ENCODE peak calls at places on chromosome 18, in ten cellular contexts. M is stomach, T is adrenal gland, Q is thoracic aorta, W is sigmoid colon, Y is kidney, I is heart right ventricle, U is DND-41, B is right atrium auricular region, Z is heart left ventricle. J is an unnamed sample.

GRCh38 chr18:57925706-57926105 is 118.3 kb upstream of the NEDD4L start:
- DNase-seq in Q (no peak), M (no peak), Z (no peak), U (no peak), Y (no peak), I (no peak), W (no peak), T (no peak), B (no peak), J (no peak)

GRCh38 chr18:23743733-23744333 is 54.6 kb downstream of the LAMA3 start:
- DNase-seq in Z (no peak), I (no peak), T (no peak), Y (no peak), Q (no peak), U (no peak), M (no peak), B (no peak), W (no peak), J (no peak)

GRCh38 chr18:29838556-29838955 is 1204.0 kb downstream of the DSC3 start:
- DNase-seq in M (no peak), W (no peak), I (no peak), B (no peak), U (no peak), Y (no peak), T (no peak), Q (no peak), Z (no peak), J (no peak)

GRCh38 chr18:34767601-34768027 is 57.5 kb downstream of the DTNA start:
- DNase-seq in M (no peak), U (no peak), T (no peak), B (no peak), W (no peak), I (no peak), Z (no peak), Q (no peak), Y (no peak), J (no peak)

GRCh38 chr18:31066267-31066666 is 23.7 kb upstream of the DSC3 start:
- DNase-seq in Z (no peak), Q (no peak), I (no peak), Y (no peak), B (no peak), M (no peak), T (no peak), U (no peak), W (no peak), J (no peak)

GRCh38 chr18:8044004-8044403 is 476.9 kb downstream of the PTPRM start:
- DNase-seq in B (no peak), W (no peak), Y (no peak), I (no peak), M (no peak), Z (no peak), U (no peak), T (no peak), Q (no peak), J (no peak)

GRCh38 chr18:3593381-3593903 is 143.5 kb downstream of the TGIF1 start:
- DNase-seq in B (peak; percentile 71), I (no peak), M (no peak), T (peak; percentile 52), W (no peak), Q (no peak), Z (no peak), Y (no peak), U (no peak), J (no peak)

GRCh38 chr18:766550-766860 is 45.5 kb downstream of the YES1 start:
- DNase-seq in Q (no peak), B (no peak), M (no peak), U (no peak), Y (no peak), T (no peak), Z (no peak), W (no peak), I (no peak), J (no peak)

GRCh38 chr18:23077493-23078256 is 57.6 kb upstream of the CABLES1 start:
- DNase-seq in M (peak; percentile 50), U (no peak), T (no peak), W (no peak), Z (no peak), B (no peak), Q (no peak), I (no peak), Y (peak; percentile 23), J (no peak)

GRCh38 chr18:40096675-40097074 is 1858.4 kb upstream of the PIK3C3 start:
- DNase-seq in Z (no peak), Q (no peak), M (no peak), T (no peak), W (no peak), B (no peak), I (no peak), Y (no peak), U (no peak), J (no peak)

GRCh38 chr18:35239314-35239713 is 1.5 kb upstream of the ZNF397 start:
- DNase-seq in U (no peak), Z (no peak), Y (no peak), Q (no peak), W (no peak), T (no peak), B (no peak), M (no peak), I (no peak), J (no peak)

GRCh38 chr18:27075828-27076227 is 109.3 kb downstream of the CHST9 start:
- DNase-seq in I (no peak), U (no peak), Y (no peak), M (no peak), Z (no peak), B (no peak), W (no peak), Q (no peak), T (no peak), J (no peak)

GRCh38 chr18:44807766-44808165 is 127.1 kb downstream of the SETBP1 start:
- DNase-seq in W (no peak), U (no peak), Z (no peak), Y (no peak), Q (no peak), I (no peak), B (no peak), T (no peak), M (no peak), J (no peak)
- H3K4me1 ChIP-seq in W (peaks cover 3% of the 10 kb centered on the region), U (no peaks in the 10 kb centered on the region), Z (peaks cover 9% of the 10 kb centered on the region), Y (peaks cover 37% of the 10 kb centered on the region), Q (peaks cover 48% of the 10 kb centered on the region), I (peaks cover under 1% of the 10 kb centered on the region), B (peaks cover 14% of the 10 kb centered on the region), T (peaks cover 7% of the 10 kb centered on the region), M (peaks cover 54% of the 10 kb centered on the region), J (peaks cover 7% of the 10 kb centered on the region)

GRCh38 chr18:24875286-24875685 is 414.8 kb downstream of the HRH4 start:
- DNase-seq in M (no peak), Z (no peak), T (no peak), W (no peak), U (no peak), Y (no peak), B (no peak), Q (no peak), I (no peak), J (no peak)

GRCh38 chr18:24876266-24876665 is 415.8 kb downstream of the HRH4 start:
- DNase-seq in Y (no peak), Q (no peak), Z (no peak), W (no peak), T (no peak), B (no peak), M (no peak), I (no peak), U (no peak), J (no peak)

GRCh38 chr18:24875761-24876160 is 415.3 kb downstream of the HRH4 start:
- DNase-seq in M (no peak), T (no peak), I (no peak), Z (no peak), Y (no peak), U (no peak), B (no peak), Q (no peak), W (no peak), J (no peak)

DNA sequence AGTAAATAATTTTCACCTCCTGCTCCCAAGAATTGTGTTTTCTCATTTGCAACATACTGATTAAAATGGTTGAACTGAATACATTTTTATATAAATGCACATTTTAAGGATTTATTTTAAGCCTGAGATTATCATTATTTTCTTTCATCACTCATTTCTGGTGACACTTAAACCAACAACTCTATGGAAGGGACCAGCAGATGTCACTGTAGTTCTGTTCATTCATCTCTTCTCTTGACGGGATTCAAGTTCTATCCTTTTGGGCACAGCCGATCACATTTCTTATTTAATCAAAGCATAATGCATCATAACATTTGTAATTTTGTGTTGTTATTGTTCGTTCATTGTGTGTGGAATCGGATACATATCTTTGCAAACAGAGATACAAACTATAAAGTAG is 417.9 kb downstream of the HRH4 start:
- DNase-seq in Q (no peak), T (peak; percentile 20), I (peak; percentile 39), W (no peak), B (no peak), Y (no peak), Z (no peak), M (no peak), U (no peak), J (no peak)
- TF ChIP-seq CTCF in Q (peak; percentile 28), T (peak; percentile 75), I (peak; percentile 26), W (peak; percentile 22), B (peak; percentile 50), Y (peak; percentile 29), Z (peak; percentile 47), M (peak; percentile 30), U (peak; percentile 43), J (no peak)

GRCh38 chr18:13585379-13586153 is 140.8 kb downstream of the FAM210A start:
- DNase-seq in Q (no peak), M (no peak), T (no peak), Y (no peak), I (no peak), U (no peak), W (no peak), B (peak; percentile 7), Z (no peak), J (no peak)
- H3K27ac ChIP-seq in Q (no peak overlapping the region), M (no peak overlapping the region), T (peak overlapping the region; percentile 9), Y (no peak overlapping the region), I (no peak overlapping the region), U (no peak overlapping the region), W (no peak overlapping the region), B (peak overlapping the region; percentile 73), Z (no peak overlapping the region), J (peak overlapping the region; percentile 37)

GRCh38 chr18:62899534-62899933 is 184.2 kb downstream of the PHLPP1 start:
- DNase-seq in Z (no peak), U (no peak), Q (no peak), T (no peak), B (no peak), M (no peak), I (no peak), W (no peak), Y (no peak), J (no peak)

GRCh38 chr18:62894681-62895390 is 179.5 kb downstream of the PHLPP1 start:
- DNase-seq in W (no peak), U (no peak), B (no peak), Q (no peak), Z (no peak), M (no peak), I (no peak), T (no peak), Y (no peak), J (no peak)

GRCh38 chr18:62898359-62898758 is 183.0 kb downstream of the PHLPP1 start:
- DNase-seq in T (no peak), W (no peak), Q (no peak), Z (no peak), Y (no peak), B (no peak), U (no peak), M (no peak), I (no peak), J (no peak)

GRCh38 chr18:62900132-62900883 is 185.0 kb downstream of the PHLPP1 start:
- DNase-seq in I (no peak), Q (no peak), B (no peak), T (no peak), Z (no peak), M (no peak), Y (no peak), U (no peak), W (no peak), J (no peak)

GRCh38 chr18:62897153-62897552 is 181.8 kb downstream of the PHLPP1 start:
- DNase-seq in U (no peak), M (no peak), Y (no peak), B (no peak), I (no peak), Z (no peak), Q (no peak), W (no peak), T (no peak), J (no peak)
- H3K4me1 ChIP-seq in U (no peaks in the 10 kb centered on the region), M (no peaks in the 10 kb centered on the region), Y (no peaks in the 10 kb centered on the region), B (no peaks in the 10 kb centered on the region), I (no peaks in the 10 kb centered on the region), Z (no peaks in the 10 kb centered on the region), Q (no peaks in the 10 kb centered on the region), W (no peaks in the 10 kb centered on the region), T (no peaks in the 10 kb centered on the region), J (no peaks in the 10 kb centered on the region)